ENCODE peak calls at places on chromosomes 7 and 10, in six cellular contexts. L is ovary, Z is psoas muscle, J is kidney, H is stomach, P is neuronal stem cell. I is an unnamed sample. For H3K36me3, the result is how much of the 10 kb centered on the place peaks cover.

GRCh38 chr7:25653412-25653811 is 425.1 kb upstream of the NPVF start:
- DNase-seq in Z (no peak), L (no peak), H (no peak), J (no peak), P (no peak), I (no peak)

GRCh38 chr10:121734517-121735137 is 136.4 kb upstream of the FGFR2 start:
- DNase-seq in L (no peak), P (no peak), Z (no peak), J (no peak), H (no peak), I (no peak)

GRCh38 chr10:78931333-78932083 is 137.3 kb upstream of the ZMIZ1 start:
- DNase-seq in P (no peak), H (peak), Z (peak), L (peak), J (no peak), I (peak)

GRCh38 chr7:2006231-2006771 is 226.4 kb downstream of the MAD1L1 start:
- DNase-seq in Z (no peak), H (no peak), P (no peak), J (peak), L (no peak), I (peak)

GRCh38 chr7:35548291-35548690 is 146.6 kb downstream of the HERPUD2 start:
- DNase-seq in Z (no peak), P (no peak), L (no peak), J (no peak), H (no peak), I (no peak)

GRCh38 chr7:28078036-28078901 is 102.3 kb downstream of the JAZF1 start:
- DNase-seq in J (no peak), H (peak), Z (no peak), L (peak), P (no peak), I (no peak)

GRCh38 chr7:150325110-150325611 is 1.8 kb upstream of the ACTR3C start:
- DNase-seq in J (no peak), H (no peak), P (no peak), Z (peak), L (no peak), I (no peak)

GRCh38 chr7:1140481-1141104 is 19.4 kb downstream of the ZFAND2A start:
- DNase-seq in H (no peak), J (peak), P (no peak), L (no peak), Z (no peak), I (no peak)

GRCh38 chr10:26839966-26840627 is 20.7 kb downstream of the ABI1 start:
- DNase-seq in H (no peak), J (no peak), P (no peak), Z (no peak), L (no peak), I (no peak)

GRCh38 chr7:151409555-151410404 is at the start of gene WDR86:
- DNase-seq in P (peak), J (peak), H (no peak), Z (peak), L (no peak), I (peak)

GRCh38 chr10:9096288-9096687 is 1041.8 kb downstream of the GATA3 start:
- DNase-seq in Z (no peak), L (no peak), P (no peak), J (no peak), H (no peak), I (no peak)

GRCh38 chr10:31656820-31657470 is 271.7 kb downstream of the ARHGAP12 start:
- DNase-seq in H (no peak), L (no peak), P (no peak), Z (no peak), J (no peak), I (no peak)

GRCh38 chr10:76736848-76737495 is 900.6 kb downstream of the KCNMA1 start:
- DNase-seq in Z (no peak), P (no peak), L (no peak), J (no peak), H (no peak), I (no peak)

GRCh38 chr7:141915565-141915964 is 634 bp upstream of the OR9A4 start:
- DNase-seq in H (no peak), P (no peak), Z (no peak), J (no peak), L (no peak), I (no peak)

GRCh38 chr7:50264908-50265307 is 39.6 kb upstream of the IKZF1 start:
- DNase-seq in L (no peak), J (no peak), P (no peak), Z (no peak), H (no peak), I (no peak)

GRCh38 chr7:50697686-50698085 is 85.0 kb downstream of the GRB10 start:
- DNase-seq in Z (no peak), J (no peak), L (peak), P (no peak), H (no peak), I (peak)

GRCh38 chr10:104406715-104407517 is 53.3 kb downstream of the CFAP58 start:
- DNase-seq in L (no peak), P (no peak), H (no peak), J (no peak), Z (no peak), I (no peak)

GRCh38 chr7:27179503-27180430 is 5.3 kb downstream of the HOXA11 start:
- DNase-seq in Z (peak), P (no peak), J (peak), H (peak), L (no peak), I (peak)

GRCh38 chr10:75508239-75508813 is 76.9 kb downstream of the LRMDA start:
- DNase-seq in H (no peak), L (no peak), P (no peak), J (no peak), Z (no peak), I (no peak)

GRCh38 chr10:69037489-69037888 is 48.9 kb downstream of the KIFBP start:
- DNase-seq in H (no peak), L (no peak), P (no peak), J (no peak), Z (no peak), I (peak)

GRCh38 chr7:100563809-100564400 is 9.8 kb downstream of the SAP25 start:
- DNase-seq in P (peak), H (peak), J (peak), Z (peak), L (peak), I (peak)

GRCh38 chr7:80843018-80843671 is 75.7 kb downstream of the SEMA3C start:
- DNase-seq in L (no peak), H (no peak), P (no peak), J (no peak), Z (no peak), I (no peak)

GRCh38 chr7:11753441-11753840 is 78.6 kb downstream of the THSD7A start:
- DNase-seq in H (no peak), J (no peak), Z (no peak), L (no peak), P (no peak), I (no peak)

GRCh38 chr10:8137726-8138125 is 83.2 kb downstream of the GATA3 start:
- DNase-seq in P (no peak), H (no peak), L (no peak), J (no peak), Z (no peak), I (no peak)

GRCh38 chr7:55413442-55413841 is 48.3 kb downstream of the LANCL2 start:
- DNase-seq in Z (no peak), J (no peak), P (no peak), H (no peak), L (no peak), I (no peak)

GRCh38 chr7:116598278-116598677 is 73.4 kb downstream of the CAV1 start:
- DNase-seq in P (no peak), J (no peak), L (no peak), Z (no peak), H (no peak), I (no peak)

GRCh38 chr7:129574487-129574886 is 37.0 kb upstream of the NRF1 start:
- DNase-seq in J (no peak), L (no peak), Z (peak), H (no peak), P (no peak), I (no peak)

GRCh38 chr7:3076700-3077099 is 33.0 kb upstream of the CARD11 start:
- DNase-seq in J (no peak), P (no peak), Z (no peak), L (no peak), H (no peak), I (no peak)

GRCh38 chr10:126373137-126373536 is 15.1 kb downstream of the ADAM12 start:
- DNase-seq in P (no peak), J (no peak), H (no peak), Z (no peak), L (peak), I (no peak)

GRCh38 chr7:139044813-139045794 is 9.3 kb upstream of the ZC3HAV1L start:
- DNase-seq in L (no peak), J (no peak), H (no peak), Z (no peak), P (no peak), I (no peak)

GRCh38 chr7:139047970-139048369 is 12.1 kb upstream of the ZC3HAV1L start:
- DNase-seq in P (no peak), L (no peak), J (no peak), Z (no peak), H (no peak), I (no peak)

GRCh38 chr7:139046143-139046542 is 10.3 kb upstream of the ZC3HAV1L start:
- DNase-seq in Z (no peak), L (no peak), H (no peak), P (no peak), J (no peak), I (no peak)

GRCh38 chr7:139041378-139042053 is 5.7 kb upstream of the ZC3HAV1L start:
- DNase-seq in J (no peak), Z (no peak), H (no peak), L (no peak), P (no peak), I (no peak)

DNA sequence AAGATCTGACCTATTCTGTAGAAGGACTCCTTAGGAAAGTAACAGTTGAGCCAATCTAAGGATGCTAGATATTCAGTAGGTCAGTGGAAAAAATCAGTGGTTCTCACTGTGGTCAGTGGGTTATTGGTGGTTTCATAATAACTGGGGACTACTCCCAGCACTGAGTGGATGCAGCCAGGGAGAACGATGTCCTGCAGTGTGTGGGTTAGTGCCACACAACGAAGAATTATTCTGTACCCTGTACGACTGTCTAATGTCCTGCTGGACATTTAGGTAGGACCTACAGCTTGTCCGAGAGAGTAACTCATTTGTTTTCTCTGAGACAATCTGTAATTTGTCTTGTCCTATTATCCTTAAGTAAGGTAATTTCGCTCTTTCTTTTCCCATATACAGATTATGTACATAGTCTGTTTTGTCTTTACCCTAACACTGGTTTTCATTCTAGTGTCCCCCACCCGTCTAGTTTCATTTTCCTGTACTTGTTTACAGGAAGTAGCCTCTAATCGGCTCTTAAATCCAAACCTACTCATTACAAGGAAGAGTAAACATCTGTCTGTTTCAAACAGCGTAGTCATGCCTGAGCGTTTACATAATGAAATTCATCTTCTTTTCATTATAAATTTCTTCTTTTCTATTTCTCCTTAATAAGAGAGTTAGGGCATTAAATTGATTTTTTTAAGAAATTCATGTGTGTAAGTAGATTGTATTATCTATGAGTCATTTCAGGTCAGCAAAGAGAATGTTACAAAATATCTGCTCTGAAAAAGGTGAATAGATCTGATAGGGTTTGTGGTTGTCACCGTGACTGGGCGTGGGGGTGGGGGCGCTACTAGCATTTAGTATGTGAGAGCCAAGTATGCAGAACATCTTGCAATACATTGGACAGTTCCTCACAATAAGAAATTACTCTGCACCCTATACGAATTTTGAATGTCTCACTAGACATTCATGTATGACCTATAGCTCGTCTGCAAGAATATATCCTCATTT is 8.3 kb upstream of the ZC3HAV1L start:
- DNase-seq in J (peak), H (peak), L (no peak), Z (no peak), P (no peak), I (no peak)
- H3K36me3 ChIP-seq in J (under half), H (under half), L (under half), Z (under half), P (under half), I (under half)

DNA sequence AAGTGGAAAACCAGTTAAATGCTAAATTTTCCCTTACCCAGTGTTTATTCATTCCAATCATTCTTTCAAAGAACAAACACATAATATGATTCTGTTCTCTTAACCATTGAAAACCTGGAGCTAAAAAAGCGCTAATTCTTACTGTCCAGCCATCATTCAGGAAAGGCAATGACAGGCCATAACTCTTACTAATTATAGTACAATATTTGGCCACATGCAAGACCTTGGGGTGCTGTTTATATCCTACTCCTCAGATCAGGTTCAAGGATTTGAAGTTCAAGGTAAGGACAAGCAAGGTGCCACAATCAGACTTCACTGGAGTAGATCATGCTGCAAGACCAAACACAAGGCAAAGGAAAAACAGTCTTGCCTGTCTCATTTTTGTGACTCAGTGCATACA is 153.2 kb downstream of the DOCK4 start:
- DNase-seq in Z (no peak), L (no peak), H (no peak), J (no peak), P (no peak), I (no peak)
- H3K36me3 ChIP-seq in Z (under half), L (under half), H (under half), J (under half), P (under half), I (under half)

DNA sequence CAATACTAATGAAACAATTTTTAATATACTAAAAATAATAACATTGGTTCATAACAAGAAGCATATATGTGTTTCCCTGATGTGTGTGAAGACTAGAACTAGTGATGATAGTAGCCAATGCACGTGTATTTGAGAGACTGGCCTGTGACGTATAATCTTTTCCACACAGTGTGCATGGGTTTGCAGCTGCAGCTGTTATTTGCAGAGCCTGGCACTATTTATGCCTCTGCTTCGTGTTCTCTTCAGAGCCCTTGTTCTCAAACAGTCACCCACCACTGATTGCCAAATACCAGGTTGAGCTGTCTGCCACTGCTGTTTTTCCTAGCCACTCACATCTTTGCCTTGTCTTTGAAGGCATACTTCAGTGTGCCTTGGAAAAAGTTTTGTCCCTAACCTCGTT is 531.7 kb downstream of the ETV1 start:
- DNase-seq in Z (no peak), P (no peak), J (no peak), H (no peak), L (no peak), I (no peak)
- H3K36me3 ChIP-seq in Z (under half), P (under half), J (under half), H (under half), L (under half), I (under half)

GRCh38 chr10:110591760-110592159 is 24.3 kb downstream of the SMC3 start:
- DNase-seq in J (no peak), L (no peak), H (no peak), Z (no peak), P (no peak), I (no peak)
- H3K36me3 ChIP-seq in J (under half), L (under half), H (half or more), Z (half or more), P (half or more), I (half or more)

GRCh38 chr7:5333121-5334050 is 50.6 kb downstream of the SLC29A4 start:
- DNase-seq in H (no peak), J (peak), L (no peak), P (no peak), Z (no peak), I (no peak)

GRCh38 chr7:5324961-5325360 is 42.2 kb downstream of the SLC29A4 start:
- DNase-seq in Z (no peak), L (no peak), H (no peak), P (no peak), J (peak), I (no peak)

GRCh38 chr7:5332579-5332978 is 49.8 kb downstream of the SLC29A4 start:
- DNase-seq in H (no peak), J (peak), P (no peak), Z (no peak), L (no peak), I (no peak)

GRCh38 chr7:5334671-5335070 is 51.9 kb downstream of the SLC29A4 start:
- DNase-seq in H (no peak), J (no peak), P (no peak), Z (no peak), L (no peak), I (no peak)

DNA sequence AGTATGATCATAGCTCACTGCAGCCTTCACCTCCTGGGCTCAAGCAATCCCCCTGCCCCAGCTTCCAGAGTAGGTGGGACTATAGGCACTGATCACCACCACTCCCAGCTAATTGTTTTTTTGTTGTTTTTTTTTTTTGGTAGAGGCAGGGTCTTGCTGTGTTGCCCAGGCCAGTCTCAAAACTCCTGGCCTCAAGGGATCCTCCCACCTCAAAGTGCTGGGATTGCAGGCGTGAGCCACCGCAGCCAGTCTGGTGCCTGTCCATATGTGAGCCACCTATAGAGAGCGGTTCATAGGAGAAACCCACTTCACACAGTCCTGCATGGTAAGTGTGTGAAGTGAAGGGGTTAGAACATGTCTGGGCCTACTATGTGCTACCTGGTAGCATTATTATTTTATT is 47.5 kb downstream of the SLC29A4 start:
- DNase-seq in P (no peak), L (no peak), H (no peak), J (no peak), Z (no peak), I (no peak)
- H3K36me3 ChIP-seq in P (half or more), L (under half), H (half or more), J (under half), Z (half or more), I (under half)

DNA sequence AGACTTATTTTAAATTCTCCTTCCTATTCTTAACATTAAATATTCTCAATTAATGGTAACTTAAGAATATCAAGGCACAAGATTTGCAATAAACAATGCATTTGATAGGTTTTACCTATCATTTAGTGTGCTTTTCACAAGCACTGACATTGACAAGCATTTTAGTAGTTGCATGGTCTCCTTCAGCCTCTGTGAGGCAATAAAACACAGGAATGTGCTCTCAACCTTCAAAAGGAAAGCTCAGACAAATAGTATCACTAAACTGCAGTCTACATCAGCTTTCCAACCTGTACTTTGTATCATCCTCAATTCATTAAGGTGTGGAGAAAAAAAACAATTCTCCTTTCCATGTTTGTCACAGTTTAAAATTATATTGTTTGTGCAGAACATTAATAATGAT is 51.1 kb upstream of the TSPAN13 start:
- DNase-seq in H (no peak), Z (no peak), J (no peak), P (no peak), L (no peak), I (no peak)
- H3K36me3 ChIP-seq in H (half or more), Z (half or more), J (under half), P (half or more), L (under half), I (under half)

GRCh38 chr7:149075286-149075685 is 15.2 kb downstream of the ZNF786 start:
- DNase-seq in J (no peak), Z (no peak), L (no peak), H (no peak), P (no peak), I (peak)
- H3K36me3 ChIP-seq in J (under half), Z (half or more), L (under half), H (half or more), P (half or more), I (under half)

DNA sequence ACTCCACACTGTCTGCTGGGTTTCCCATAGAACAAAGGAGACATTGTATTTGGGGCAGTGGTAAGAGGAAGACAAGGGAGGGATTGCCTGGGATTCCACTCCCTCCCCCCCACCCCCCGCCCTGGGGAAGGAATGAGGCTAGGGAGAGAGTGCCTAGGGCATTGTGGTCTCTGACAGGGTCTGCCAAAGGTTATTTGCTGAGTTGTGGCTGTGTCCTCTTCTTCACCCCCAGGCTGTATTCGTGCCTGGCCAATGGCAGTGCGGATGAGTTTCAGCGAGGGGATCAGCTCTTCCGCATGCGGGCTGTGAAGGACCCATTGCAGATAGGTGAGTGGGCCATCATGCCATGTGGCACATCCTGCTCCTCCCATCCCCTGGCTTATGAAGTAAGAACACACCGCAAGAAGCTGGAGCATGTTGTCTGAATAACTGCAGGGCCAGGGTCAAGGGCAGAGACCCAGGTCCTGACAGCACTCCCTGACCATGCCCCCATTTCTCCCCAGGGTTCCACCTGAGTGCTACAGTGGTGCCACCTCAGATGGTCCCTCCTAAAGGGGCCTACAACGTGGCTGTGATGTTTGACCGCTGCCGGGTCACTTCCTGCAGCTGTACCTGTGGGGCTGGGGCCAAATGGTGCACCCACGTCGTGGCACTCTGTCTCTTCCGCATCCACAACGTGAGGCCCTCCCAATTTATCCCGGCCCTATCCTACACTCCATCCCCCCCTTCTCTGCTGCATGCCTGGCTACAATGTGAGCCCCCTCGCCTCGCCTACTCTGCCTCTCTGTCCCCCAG is 3.7 kb downstream of the ZSWIM8 start:
- DNase-seq in L (no peak), P (no peak), J (peak), H (no peak), Z (no peak), I (no peak)
- H3K36me3 ChIP-seq in L (under half), P (half or more), J (under half), H (half or more), Z (half or more), I (half or more)

GRCh38 chr10:119131512-119132240 is 27.8 kb downstream of the DENND10 start:
- DNase-seq in J (no peak), L (no peak), H (no peak), Z (no peak), P (no peak), I (peak)
- H3K36me3 ChIP-seq in J (under half), L (under half), H (half or more), Z (half or more), P (half or more), I (under half)